ENCODE peak calls at places on chromosomes 5 and 9, in six cellular contexts. M, O, Y, G, R and H are unnamed samples.

GRCh38 chr5:162786234-162786633 is 651.2 kb upstream of the CCNG1 start:
- DNase-seq in M (no peak), O (no peak), Y (no peak), G (no peak), R (no peak), H (no peak)

GRCh38 chr5:58849995-58850667 is 267.3 kb downstream of the RAB3C start:
- DNase-seq in M (peak), O (peak), Y (no peak), G (no peak), R (peak), H (peak)

GRCh38 chr9:127452481-127453092 is 1.3 kb downstream of the LRSAM1 start:
- DNase-seq in M (no peak), O (no peak), Y (no peak), G (no peak), R (no peak), H (peak)

GRCh38 chr9:138049779-138050471 is 172.3 kb downstream of the CACNA1B start:
- DNase-seq in M (no peak), O (no peak), Y (no peak), G (peak), R (no peak), H (no peak)

GRCh38 chr9:88824711-88825110 is 166.6 kb upstream of the S1PR3 start:
- DNase-seq in M (no peak), O (peak), Y (no peak), G (no peak), R (no peak), H (no peak)

GRCh38 chr5:9279779-9280178 is 266.1 kb downstream of the SEMA5A start:
- DNase-seq in M (no peak), O (no peak), Y (no peak), G (no peak), R (no peak), H (no peak)

GRCh38 chr5:76874088-76874581 is 24.3 kb downstream of the S100Z start:
- DNase-seq in M (no peak), O (no peak), Y (no peak), G (no peak), R (no peak), H (no peak)

GRCh38 chr9:126758916-126759576 is 45.8 kb upstream of the ZBTB43 start:
- DNase-seq in M (no peak), O (no peak), Y (no peak), G (no peak), R (no peak), H (no peak)

GRCh38 chr9:12878342-12878978 is 103.6 kb downstream of the LURAP1L start:
- DNase-seq in M (no peak), O (no peak), Y (no peak), G (no peak), R (no peak), H (peak)

GRCh38 chr9:81737871-81738507 is 48.6 kb upstream of the TLE1 start:
- DNase-seq in M (no peak), O (peak), Y (no peak), G (no peak), R (peak), H (peak)

GRCh38 chr5:151094054-151094858 is 13.4 kb upstream of the TNIP1 start:
- DNase-seq in M (no peak), O (peak), Y (no peak), G (no peak), R (peak), H (peak)

GRCh38 chr9:117487555-117488175 is 72.8 kb upstream of the ASTN2 start:
- DNase-seq in M (peak), O (peak), Y (peak), G (peak), R (peak), H (peak)

GRCh38 chr9:83582026-83582425 is 40.9 kb upstream of the IDNK start:
- DNase-seq in M (no peak), O (peak), Y (no peak), G (no peak), R (no peak), H (peak)

GRCh38 chr5:125883223-125883622 is 540.0 kb upstream of the GRAMD2B start:
- DNase-seq in M (no peak), O (peak), Y (no peak), G (no peak), R (no peak), H (no peak)

GRCh38 chr9:77251050-77251449 is 73.7 kb downstream of the VPS13A start:
- DNase-seq in M (no peak), O (no peak), Y (no peak), G (no peak), R (no peak), H (no peak)

GRCh38 chr5:118628672-118629354 is 359.5 kb downstream of the DTWD2 start:
- DNase-seq in M (peak), O (no peak), Y (peak), G (no peak), R (no peak), H (no peak)

GRCh38 chr5:81850494-81850893 is 99.6 kb upstream of the SSBP2 start:
- DNase-seq in M (no peak), O (peak), Y (no peak), G (no peak), R (no peak), H (peak)

DNA sequence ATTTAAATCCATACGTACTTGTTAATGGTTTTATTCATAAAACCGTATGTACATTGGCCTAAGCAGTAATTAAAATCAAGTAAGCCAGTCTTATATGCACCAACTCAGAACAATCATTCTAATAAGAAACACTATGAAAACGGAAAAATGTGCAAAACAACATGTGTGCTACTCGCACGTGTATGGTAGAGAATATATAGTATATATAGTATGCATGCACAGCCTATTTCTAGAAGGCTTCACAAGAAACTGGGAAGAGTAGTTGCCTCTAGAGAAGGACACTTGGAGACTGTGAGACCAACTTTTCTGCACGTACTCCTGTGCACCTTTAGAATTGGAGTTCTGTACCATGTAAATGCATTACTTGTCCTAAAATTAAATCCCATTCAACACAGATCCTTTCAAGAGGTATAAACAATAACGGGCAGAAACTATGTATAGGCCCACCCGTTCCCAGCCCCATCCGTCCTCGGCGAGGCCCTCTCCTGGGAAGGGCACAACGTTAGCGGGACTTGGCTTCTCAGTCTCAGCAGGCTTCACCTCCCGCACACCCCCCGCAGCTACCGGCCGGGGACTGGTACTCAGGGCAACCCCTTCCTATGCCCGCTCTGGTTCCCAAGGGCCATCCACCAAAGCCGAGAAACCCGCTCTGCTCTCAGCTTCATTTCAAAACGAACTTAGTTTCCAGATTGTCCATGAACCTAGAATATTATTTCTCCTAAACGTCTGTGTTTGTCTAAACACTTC is 2.0 kb downstream of the CDC14B start:
- DNase-seq in M (no peak), O (no peak), Y (peak), G (no peak), R (peak), H (no peak)
- H3K9ac ChIP-seq in M (no peak), O (no peak), Y (no peak), G (no peak), R (peak), H (no peak)

DNA sequence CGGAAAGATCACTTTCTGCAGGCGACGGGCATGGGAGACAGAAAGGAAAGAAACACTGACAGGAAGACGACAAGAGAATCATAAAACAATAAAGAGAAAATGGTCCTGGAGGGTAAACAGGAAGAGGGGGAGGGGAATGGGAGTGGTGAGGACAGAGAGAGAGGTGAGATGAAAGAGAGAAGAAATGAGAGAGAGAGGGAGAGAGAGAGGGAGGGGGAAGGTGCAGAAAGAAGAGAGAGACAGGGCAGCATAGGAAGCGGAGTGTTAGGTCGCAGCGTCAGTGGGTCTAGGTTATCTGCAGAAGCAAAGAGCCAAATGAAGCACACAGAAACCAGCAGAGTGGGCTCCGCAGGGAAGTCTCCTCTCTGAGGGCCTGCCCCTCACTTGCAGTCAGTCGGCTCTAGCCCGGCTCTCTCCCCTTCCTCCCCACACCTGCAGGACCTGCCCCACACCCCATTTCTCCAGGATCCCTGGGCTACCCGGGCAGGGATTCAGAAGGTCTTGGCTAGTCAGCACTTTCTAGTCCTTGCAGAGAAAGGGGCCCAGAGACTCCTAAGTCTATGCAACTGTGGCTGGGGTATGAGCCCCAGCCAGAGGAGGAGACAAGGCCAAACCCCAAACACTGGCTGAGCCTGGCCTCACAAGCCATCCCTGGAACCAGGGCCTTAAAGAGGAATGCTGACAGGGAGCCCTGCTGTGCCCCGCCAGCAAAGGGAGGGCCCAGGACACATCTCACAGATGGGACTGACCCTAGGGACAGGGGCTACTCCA is 29.7 kb upstream of the MEIKIN start:
- DNase-seq in M (no peak), O (no peak), Y (peak), G (peak), R (no peak), H (no peak)
- H3K14ac ChIP-seq in M (no peak), O (no peak), Y (no peak), G (no peak), R (no peak), H (no peak)

GRCh38 chr5:157972579-157972978 is 113.6 kb upstream of the CLINT1 start:
- DNase-seq in M (no peak), O (no peak), Y (no peak), G (no peak), R (no peak), H (no peak)
- H3K9ac ChIP-seq in M (no peak), O (no peak), Y (no peak), G (no peak), R (no peak), H (no peak)

DNA sequence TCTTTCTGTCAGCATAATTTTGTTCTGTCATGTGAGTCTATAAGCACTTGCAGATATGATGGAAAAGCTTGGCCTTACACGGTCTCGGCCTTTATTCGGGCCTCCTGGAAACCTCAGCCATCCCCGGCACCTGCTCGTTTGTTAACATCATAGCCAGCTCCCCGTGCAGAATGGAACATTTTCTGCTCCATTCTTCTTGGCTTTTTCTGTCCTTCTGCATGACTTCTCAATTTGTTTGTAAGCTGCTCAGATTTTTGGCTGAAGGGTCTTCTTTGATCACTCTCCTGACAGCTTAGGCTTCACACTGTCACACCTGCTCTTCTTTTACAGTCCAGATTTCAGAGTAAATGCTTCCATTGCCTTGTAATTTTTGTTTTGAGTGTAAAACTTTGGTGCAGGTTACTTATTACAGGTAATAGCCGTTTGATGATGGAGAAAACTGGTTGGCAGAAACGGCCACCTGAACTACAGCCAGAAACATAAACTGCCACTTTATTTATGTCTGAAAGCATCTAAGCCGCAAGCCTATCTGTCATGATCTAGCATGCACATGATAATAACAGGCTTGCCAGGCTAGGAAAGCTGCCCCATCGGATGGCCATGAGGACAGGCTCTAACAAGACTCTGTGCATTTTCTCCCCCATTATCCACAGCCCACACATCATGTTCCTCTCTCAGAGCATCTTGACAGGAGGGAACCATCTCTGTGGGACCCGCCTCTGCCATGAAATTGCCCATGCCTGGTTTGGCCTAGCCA is 197.0 kb downstream of the AOPEP start:
- DNase-seq in M (peak), O (no peak), Y (no peak), G (no peak), R (no peak), H (no peak)
- H3K14ac ChIP-seq in M (no peak), O (peak), Y (no peak), G (no peak), R (peak), H (peak)